ENCODE peak calls at places on chromosomes 12 and 14, in nine cellular contexts. W is NT2/D1; T is fibroblast of lung; P is psoas muscle; U is gastrocnemius medialis; L is heart right ventricle; E is thyroid gland; M is bronchial epithelial cell; D is CD8-positive, alpha-beta T cell. N is an unnamed sample.

GRCh38 chr12:39905152-39905551 is 200.7 kb downstream of the SLC2A13 start:
- DNase-seq in W (no peak), T (peak; percentile 39), P (peak; percentile 67), U (peak; percentile 31), L (peak; percentile 41), E (peak; percentile 2), M (no peak), D (no peak), N (no peak)

GRCh38 chr12:1800646-1801284 is 19.6 kb upstream of the LRTM2 start:
- DNase-seq in W (peak; percentile 59), T (peak; percentile 40), P (peak; percentile 56), U (no peak), L (no peak), E (peak; percentile 59), M (no peak), D (no peak), N (no peak)

GRCh38 chr14:90454041-90455000 is 57.5 kb downstream of the CALM1 start:
- DNase-seq in W (peak; percentile 87), T (peak; percentile 66), P (peak; percentile 65), U (no peak), L (peak; percentile 89), E (peak; percentile 39), M (peak; percentile 77), D (no peak), N (peak; percentile 49)

GRCh38 chr12:49487605-49488004 is 51.2 kb upstream of the KCNH3 start:
- DNase-seq in W (no peak), T (no peak), P (no peak), U (no peak), L (no peak), E (no peak), M (no peak), D (no peak), N (no peak)

GRCh38 chr12:12704593-12705230 is 8.7 kb upstream of the GPR19 start:
- DNase-seq in W (peak; percentile 100), T (peak; percentile 96), P (peak; percentile 64), U (no peak), L (peak; percentile 63), E (peak; percentile 70), M (peak; percentile 84), D (no peak), N (peak; percentile 76)

GRCh38 chr12:86634706-86635410 is 378.7 kb upstream of the MGAT4C start:
- DNase-seq in W (no peak), T (peak; percentile 27), P (no peak), U (no peak), L (no peak), E (no peak), M (peak; percentile 78), D (no peak), N (peak; percentile 31)

GRCh38 chr12:111645433-111645832 is 40.3 kb downstream of the BRAP start:
- DNase-seq in W (no peak), T (peak; percentile 53), P (no peak), U (no peak), L (no peak), E (no peak), M (no peak), D (no peak), N (peak; percentile 72)

GRCh38 chr12:26691234-26691970 is 141.6 kb downstream of the ITPR2 start:
- DNase-seq in W (peak; percentile 92), T (peak; percentile 93), P (no peak), U (no peak), L (no peak), E (peak; percentile 4), M (peak; percentile 96), D (no peak), N (peak; percentile 97)

GRCh38 chr14:67820428-67820881 is 876 bp downstream of the RAD51B start:
- DNase-seq in W (no peak), T (peak; percentile 14), P (no peak), U (no peak), L (no peak), E (no peak), M (peak; percentile 36), D (no peak), N (no peak)

GRCh38 chr14:63686926-63687325 is 40.9 kb downstream of the SGPP1 start:
- DNase-seq in W (no peak), T (no peak), P (no peak), U (no peak), L (no peak), E (no peak), M (peak; percentile 25), D (no peak), N (no peak)

GRCh38 chr12:16118586-16118985 is 158.9 kb downstream of the SLC15A5 start:
- DNase-seq in W (peak; percentile 48), T (no peak), P (no peak), U (no peak), L (no peak), E (no peak), M (no peak), D (no peak), N (no peak)

GRCh38 chr12:62724947-62725447 is 210.0 kb downstream of the PPM1H start:
- DNase-seq in W (peak; percentile 78), T (peak; percentile 92), P (no peak), U (no peak), L (no peak), E (peak; percentile 77), M (peak; percentile 100), D (no peak), N (peak; percentile 99)

GRCh38 chr14:96255501-96256366 is at the start of gene BDKRB1:
- DNase-seq in W (no peak), T (peak; percentile 88), P (no peak), U (no peak), L (no peak), E (no peak), M (peak; percentile 78), D (no peak), N (no peak)

GRCh38 chr12:32061033-32061432 is 45.6 kb upstream of the BICD1 start:
- DNase-seq in W (no peak), T (no peak), P (no peak), U (no peak), L (no peak), E (no peak), M (no peak), D (no peak), N (no peak)

GRCh38 chr14:90814806-90815566 is 1.2 kb downstream of the TTC7B start:
- DNase-seq in W (no peak), T (no peak), P (no peak), U (no peak), L (no peak), E (no peak), M (no peak), D (no peak), N (no peak)

GRCh38 chr12:1845427-1845826 is 25.1 kb downstream of the LRTM2 start:
- DNase-seq in W (no peak), T (no peak), P (no peak), U (no peak), L (no peak), E (no peak), M (no peak), D (no peak), N (no peak)

GRCh38 chr14:40909906-40910305 is 696.8 kb upstream of the LRFN5 start:
- DNase-seq in W (no peak), T (no peak), P (no peak), U (no peak), L (no peak), E (no peak), M (no peak), D (no peak), N (no peak)

GRCh38 chr14:50331596-50331995 is 19.5 kb downstream of the DMAC2L start:
- DNase-seq in W (no peak), T (no peak), P (no peak), U (no peak), L (no peak), E (no peak), M (no peak), D (no peak), N (no peak)

GRCh38 chr12:66066929-66067281 is 63.6 kb downstream of the LLPH start:
- DNase-seq in W (no peak), T (no peak), P (no peak), U (no peak), L (no peak), E (no peak), M (no peak), D (no peak), N (no peak)

GRCh38 chr14:61562321-61563161 is 132.8 kb upstream of the HIF1A start:
- DNase-seq in W (no peak), T (peak; percentile 99), P (no peak), U (no peak), L (no peak), E (no peak), M (peak; percentile 100), D (no peak), N (peak; percentile 100)

GRCh38 chr12:120712654-120713053 is 2.4 kb downstream of the UNC119B start:
- DNase-seq in W (no peak), T (no peak), P (no peak), U (no peak), L (no peak), E (no peak), M (no peak), D (no peak), N (no peak)

GRCh38 chr12:64186789-64187188 is 35.3 kb downstream of the KICS2 start:
- DNase-seq in W (no peak), T (peak; percentile 18), P (no peak), U (no peak), L (no peak), E (no peak), M (peak; percentile 79), D (no peak), N (no peak)

GRCh38 chr14:64849940-64850339 is 29.8 kb downstream of the SPTB start:
- DNase-seq in W (no peak), T (no peak), P (no peak), U (no peak), L (no peak), E (no peak), M (no peak), D (no peak), N (no peak)
- H3K27me3 ChIP-seq in W (peaks cover 11% of the 10 kb centered on the region), T (peaks cover 32% of the 10 kb centered on the region), P (no peaks in the 10 kb centered on the region), U (no peaks in the 10 kb centered on the region), L (no peaks in the 10 kb centered on the region), E (peaks cover 4% of the 10 kb centered on the region), M (peaks cover 19% of the 10 kb centered on the region), D (no peaks in the 10 kb centered on the region), N (peaks cover 2% of the 10 kb centered on the region)

GRCh38 chr12:113589437-113589836 is 117.8 kb upstream of the LHX5 start:
- DNase-seq in W (no peak), T (no peak), P (no peak), U (no peak), L (no peak), E (no peak), M (no peak), D (no peak), N (no peak)
- H3K27me3 ChIP-seq in W (peaks cover 14% of the 10 kb centered on the region), T (no peaks in the 10 kb centered on the region), P (peaks cover 6% of the 10 kb centered on the region), U (peaks cover 20% of the 10 kb centered on the region), L (no peaks in the 10 kb centered on the region), E (no peaks in the 10 kb centered on the region), M (peaks cover 2% of the 10 kb centered on the region), D (peaks cover 6% of the 10 kb centered on the region), N (peaks cover 9% of the 10 kb centered on the region)

DNA sequence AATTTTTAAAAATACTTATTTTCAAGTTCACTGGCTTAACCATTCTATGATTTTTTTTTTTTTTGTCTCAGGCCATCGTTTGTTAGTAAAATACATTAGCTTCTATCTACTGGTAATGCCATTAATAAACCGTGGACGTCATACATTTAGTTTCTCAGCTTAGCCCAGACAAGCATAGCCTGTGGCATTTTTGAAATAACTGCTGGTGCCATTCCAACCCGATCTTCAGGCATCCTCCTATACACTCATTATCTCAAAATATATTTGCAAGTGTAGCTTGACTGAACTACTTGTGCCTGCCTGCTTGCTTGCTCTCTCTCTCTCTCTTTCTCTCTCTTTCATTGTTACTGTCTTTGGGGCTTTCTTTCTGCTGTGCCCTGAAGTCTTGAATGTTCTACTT is 12.7 kb upstream of the MBIP start:
- DNase-seq in W (no peak), T (no peak), P (no peak), U (no peak), L (no peak), E (no peak), M (peak; percentile 20), D (no peak), N (no peak)
- H3K27me3 ChIP-seq in W (no peaks in the 10 kb centered on the region), T (no peaks in the 10 kb centered on the region), P (peaks cover 2% of the 10 kb centered on the region), U (no peaks in the 10 kb centered on the region), L (no peaks in the 10 kb centered on the region), E (no peaks in the 10 kb centered on the region), M (no peaks in the 10 kb centered on the region), D (no peaks in the 10 kb centered on the region), N (no peaks in the 10 kb centered on the region)

GRCh38 chr14:88948199-88948598 is 123.7 kb downstream of the TTC8 start:
- DNase-seq in W (no peak), T (no peak), P (no peak), U (no peak), L (no peak), E (no peak), M (no peak), D (no peak), N (no peak)
- H3K27me3 ChIP-seq in W (no peaks in the 10 kb centered on the region), T (peaks cover 6% of the 10 kb centered on the region), P (no peaks in the 10 kb centered on the region), U (no peaks in the 10 kb centered on the region), L (no peaks in the 10 kb centered on the region), E (no peaks in the 10 kb centered on the region), M (no peaks in the 10 kb centered on the region), D (peaks cover 4% of the 10 kb centered on the region), N (peaks cover 3% of the 10 kb centered on the region)

N was measured in kidney epithelial cell.